ENCODE peak calls at places on chromosomes 4 and X, in six cellular contexts. U is tibial nerve, P is HCT116, L is uterus, V is H54, A is adrenal gland. D is an unnamed sample.

GRCh38 chr4:6986067-6986780 is 56.9 kb upstream of the TADA2B start:
- DNase-seq in U (peak; percentile 49), P (no peak), L (no peak), V (peak; percentile 41), A (peak; percentile 61), D (peak; percentile 64)

GRCh38 chr4:27616166-27616565 is 755.5 kb downstream of the STIM2 start:
- DNase-seq in U (no peak), P (no peak), L (no peak), V (no peak), A (no peak), D (no peak)

GRCh38 chrX:11558972-11559371 is 106.7 kb downstream of the ARHGAP6 start:
- DNase-seq in U (no peak), P (peak; percentile 15), L (no peak), V (no peak), A (no peak), D (peak; percentile 53)

GRCh38 chr4:183303278-183303677 is 16.8 kb downstream of the CLDN22 start:
- DNase-seq in U (no peak), P (no peak), L (no peak), V (no peak), A (no peak), D (no peak)

GRCh38 chr4:173505924-173506779 is 23.9 kb downstream of the HAND2 start:
- DNase-seq in U (no peak), P (peak; percentile 56), L (no peak), V (peak; percentile 72), A (no peak), D (peak; percentile 65)

GRCh38 chr4:39326468-39326960 is 39.6 kb downstream of the RFC1 start:
- DNase-seq in U (no peak), P (no peak), L (no peak), V (no peak), A (no peak), D (peak; percentile 77)

GRCh38 chr4:41590591-41590990 is 52.6 kb downstream of the LIMCH1 start:
- DNase-seq in U (no peak), P (no peak), L (no peak), V (no peak), A (no peak), D (no peak)

GRCh38 chr4:160213377-160213776 is 1110.5 kb downstream of the RAPGEF2 start:
- DNase-seq in U (no peak), P (no peak), L (no peak), V (no peak), A (no peak), D (no peak)

GRCh38 chr4:20544645-20545044 is 155.6 kb upstream of the PACRGL start:
- DNase-seq in U (no peak), P (peak; percentile 8), L (no peak), V (no peak), A (no peak), D (peak; percentile 5)

GRCh38 chrX:150869450-150869849 is 29.0 kb downstream of the CD99L2 start:
- DNase-seq in U (no peak), P (no peak), L (no peak), V (no peak), A (no peak), D (no peak)

GRCh38 chr4:151473521-151474097 is 64.6 kb downstream of the FHIP1A start:
- DNase-seq in U (no peak), P (no peak), L (no peak), V (no peak), A (no peak), D (no peak)

GRCh38 chr4:173782660-173783059 is 252.6 kb upstream of the HAND2 start:
- DNase-seq in U (no peak), P (no peak), L (no peak), V (no peak), A (no peak), D (no peak)

GRCh38 chr4:69044247-69044646 is 52.0 kb upstream of the UGT2B7 start:
- DNase-seq in U (no peak), P (no peak), L (no peak), V (no peak), A (no peak), D (no peak)

GRCh38 chr4:78781925-78782324 is 5.8 kb downstream of the BMP2K start:
- DNase-seq in U (no peak), P (no peak), L (no peak), V (no peak), A (no peak), D (no peak)

GRCh38 chr4:5054532-5054931 is 3.3 kb downstream of the STK32B start:
- DNase-seq in U (no peak), P (no peak), L (no peak), V (no peak), A (no peak), D (no peak)

GRCh38 chr4:141759796-141760425 is 123.5 kb downstream of the IL15 start:
- DNase-seq in U (no peak), P (no peak), L (no peak), V (no peak), A (no peak), D (no peak)

GRCh38 chrX:2707334-2707760 is 16.3 kb downstream of the CD99 start:
- DNase-seq in U (peak; percentile 52), P (peak; percentile 64), L (no peak), V (peak; percentile 62), A (peak; percentile 38), D (no peak)

DNA sequence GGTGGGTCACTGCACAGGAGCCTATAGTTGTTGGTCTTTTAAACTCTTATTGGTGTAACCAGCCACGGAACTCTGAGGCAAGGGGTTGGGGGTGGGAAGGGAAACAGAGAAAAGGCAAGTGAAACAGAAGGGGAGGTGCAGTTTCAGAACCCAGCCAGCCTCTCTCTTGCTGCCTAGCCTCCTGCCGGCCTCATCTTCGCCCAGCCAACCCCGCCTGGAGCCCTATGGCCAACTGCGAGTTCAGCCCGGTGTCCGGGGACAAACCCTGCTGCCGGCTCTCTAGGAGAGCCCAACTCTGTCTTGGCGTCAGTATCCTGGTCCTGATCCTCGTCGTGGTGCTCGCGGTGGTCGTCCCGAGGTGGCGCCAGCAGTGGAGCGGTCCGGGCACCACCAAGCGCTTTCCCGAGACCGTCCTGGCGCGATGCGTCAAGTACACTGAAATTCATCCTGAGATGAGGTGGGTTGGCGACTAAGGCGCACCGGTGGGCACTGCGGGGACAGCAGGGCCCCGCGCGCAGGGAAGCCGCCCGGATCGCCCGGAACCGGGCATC is at the start of gene CD38:
- DNase-seq in U (no peak), P (no peak), L (no peak), V (no peak), A (no peak), D (no peak)
- TF ChIP-seq POLR2A in U (no peak), P (no peak), L (no peak), V (no peak), A (no peak), D (no peak)

DNA sequence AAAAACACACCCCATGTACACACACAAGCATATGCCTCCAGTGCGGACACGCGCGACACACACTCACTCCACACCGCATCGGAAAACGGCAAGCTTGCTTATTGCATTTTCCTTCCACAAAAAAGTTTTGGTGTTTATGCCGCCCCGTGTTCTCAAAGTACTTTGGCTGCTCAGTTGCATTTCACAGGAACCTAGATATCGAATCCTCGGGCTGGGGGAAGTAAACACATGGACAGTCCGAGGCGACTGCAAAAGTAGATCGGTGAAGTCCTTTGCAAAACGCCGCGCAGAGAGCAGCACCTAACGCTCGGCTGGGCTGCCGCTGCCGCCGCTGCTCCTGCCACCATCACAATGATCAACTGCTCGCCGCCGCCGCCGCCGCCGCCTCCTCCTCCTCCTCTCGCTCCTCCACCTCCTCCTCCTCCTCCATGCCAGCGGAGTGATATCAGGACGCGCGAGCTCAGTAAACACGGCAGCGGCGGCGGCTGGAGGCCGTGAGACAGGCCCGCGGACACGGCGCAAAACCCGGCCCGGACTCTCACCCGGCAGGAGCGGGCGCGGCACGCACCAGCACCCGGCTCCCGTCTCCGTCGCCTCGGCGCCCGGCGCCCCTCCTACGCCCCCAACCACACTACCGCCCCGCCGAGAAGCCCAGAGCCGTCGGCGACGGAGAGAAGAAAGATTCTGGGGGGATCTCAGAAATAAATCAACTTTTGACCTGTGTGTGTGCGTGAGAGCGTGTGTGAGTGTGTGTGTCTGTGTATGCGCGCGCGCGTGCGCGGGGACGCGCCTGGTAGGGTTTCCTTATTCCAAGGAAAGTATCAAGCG is at the start of gene MAML3:
- DNase-seq in U (peak; percentile 90), P (peak; percentile 90), L (peak; percentile 95), V (peak; percentile 44), A (peak; percentile 95), D (peak; percentile 96)
- TF ChIP-seq POLR2A in U (peak; percentile 77), P (no peak), L (peak; percentile 90), V (no peak), A (peak; percentile 90), D (peak; percentile 71)

GRCh38 chrX:49058794-49059193 is at the start of gene CCDC120:
- DNase-seq in U (no peak), P (no peak), L (no peak), V (no peak), A (no peak), D (no peak)

GRCh38 chrX:49054073-49054762 is 4.6 kb upstream of the CCDC120 start:
- DNase-seq in U (no peak), P (no peak), L (no peak), V (no peak), A (no peak), D (no peak)

DNA sequence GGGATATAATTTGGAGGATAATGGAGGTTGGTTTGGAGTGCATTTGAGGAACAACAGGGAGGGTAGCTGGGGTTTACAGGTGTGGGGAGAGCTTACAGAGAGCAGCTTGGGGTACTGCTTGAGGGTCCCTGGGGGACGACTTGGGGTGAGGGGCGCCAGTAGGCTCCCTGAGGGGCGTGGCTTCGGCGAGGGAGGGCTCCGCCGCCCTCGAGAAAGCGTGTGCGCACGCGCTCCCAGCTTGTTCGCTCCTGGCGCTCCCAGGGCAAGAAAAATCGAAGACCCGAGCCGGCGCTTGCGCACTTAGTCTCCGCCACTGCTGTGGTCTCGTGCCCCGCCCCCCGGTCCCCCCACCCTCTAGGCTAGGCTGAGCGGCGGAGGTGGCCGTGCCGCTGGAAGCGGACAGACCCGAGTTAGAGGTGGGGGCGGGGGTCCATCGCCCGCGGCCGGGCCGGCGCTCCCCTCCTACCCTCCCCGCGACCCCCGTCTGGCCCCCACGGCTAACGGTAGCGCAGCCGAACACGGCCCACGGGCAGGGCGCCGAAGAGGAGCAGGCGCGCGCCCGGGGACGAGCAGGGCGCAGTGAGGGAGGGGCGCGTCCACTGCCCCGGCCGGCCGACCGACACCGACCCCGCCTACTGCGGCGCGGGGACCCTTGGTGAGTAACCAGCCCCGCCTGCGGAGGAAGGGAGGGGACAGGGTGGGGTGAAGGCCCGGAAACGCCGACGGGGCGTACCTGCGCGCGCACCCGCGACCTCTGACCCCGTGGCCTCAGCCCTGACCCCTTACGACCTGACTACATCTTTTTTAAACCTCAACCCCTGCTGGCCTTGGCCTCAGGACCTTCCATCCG is 5.4 kb upstream of the CCDC120 start:
- DNase-seq in U (no peak), P (no peak), L (peak; percentile 62), V (no peak), A (peak; percentile 52), D (peak; percentile 51)
- TF ChIP-seq POLR2A in U (no peak), P (no peak), L (peak; percentile 47), V (no peak), A (peak; percentile 27), D (no peak)

DNA sequence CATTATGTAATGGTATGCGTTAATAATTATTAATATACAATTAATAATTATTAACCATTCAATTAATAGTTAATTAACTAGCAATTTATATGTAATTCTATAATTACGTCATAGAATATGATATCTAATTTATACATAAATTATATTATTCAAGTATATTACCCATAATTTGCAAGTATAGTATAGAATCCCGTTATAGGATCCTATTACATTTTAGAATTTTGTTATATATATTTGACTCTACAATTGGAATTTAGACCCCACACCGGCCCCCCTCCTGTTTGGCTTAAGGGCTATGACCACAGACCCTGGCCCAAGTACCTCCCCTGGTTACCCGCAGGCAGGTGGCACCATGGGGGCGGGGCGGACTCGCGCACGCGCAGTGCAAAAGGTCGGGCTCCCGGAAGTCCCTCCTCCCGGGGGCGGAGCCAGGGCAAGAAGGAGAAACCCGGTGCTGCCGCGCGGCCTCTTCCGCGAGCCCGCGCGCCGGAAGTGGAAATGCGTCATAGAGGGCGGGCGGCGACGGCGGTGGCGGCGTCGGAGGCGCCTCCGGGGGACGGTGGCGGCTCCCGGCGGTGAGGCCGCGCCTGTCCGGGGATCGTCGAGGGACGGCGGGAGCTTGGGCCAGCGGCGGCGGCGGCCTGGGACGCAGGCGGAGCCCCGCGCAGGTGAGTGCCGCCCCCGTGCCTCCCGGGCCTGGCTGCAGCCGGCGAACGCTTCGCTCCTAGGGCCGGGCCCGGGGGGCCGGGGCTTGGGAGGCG is at the start of gene AKAP17A:
- DNase-seq in U (peak; percentile 89), P (peak; percentile 80), L (peak; percentile 97), V (peak; percentile 83), A (peak; percentile 98), D (peak; percentile 97)
- TF ChIP-seq POLR2A in U (peak; percentile 77), P (no peak), L (peak; percentile 86), V (peak; percentile 93), A (peak; percentile 89), D (peak; percentile 72)